ENCODE peak calls at places on chromosomes 1 and 21, in eight cellular contexts. T is T follicular helper cell; W is myocyte; U is activated CD4-positive, alpha-beta T cell treated with anti-CD3 and anti-CD28 coated beads, Interleukin-2, amount 50 U/mL, for 1 hour; X is activated gamma-delta T cell treated with Interleukin-2 at 50 U/mL for 16 hours; M is activated T-helper 1 cell treated with anti-CD3 and anti-CD28 coated beads, Interleukin-12 subunit alpha, Interleukin-12 subunit beta, Interleukin-2, Interleukin-4 antibody, amounts not matched to agents 30 ng/mL and 10 ng/mL and 1 ng/mL, durations not matched to agents 14 hours and 24 hours and 36 hours; A is psoas muscle; S is T-cell. H is an unnamed sample.
A peak's percentile ranks its signal among the peaks of the same experiment; 100 is the strongest.

GRCh38 chr1:234737915-234738314 is 127.9 kb upstream of the IRF2BP2 start:
- DNase-seq in W (no peak), A (no peak), M (no peak), U (no peak), X (no peak), T (no peak), S (no peak), H (no peak)

GRCh38 chr1:215568287-215568692 is 1.2 kb downstream of the KCTD3 start:
- DNase-seq in U (no peak), A (no peak), T (no peak), W (peak; percentile 47), X (no peak), M (no peak), S (no peak), H (peak; percentile 63)

GRCh38 chr21:44485254-44485793 is 30.0 kb downstream of the LRRC3 start:
- DNase-seq in T (peak; percentile 26), M (peak; percentile 8), U (peak; percentile 7), A (no peak), X (peak; percentile 23), W (no peak), S (peak; percentile 28), H (peak; percentile 51)

GRCh38 chr1:99858285-99858684 is 8.1 kb downstream of the AGL start:
- DNase-seq in T (no peak), U (no peak), W (no peak), X (no peak), M (no peak), S (no peak), A (no peak), H (no peak)

GRCh38 chr1:24193046-24193445 is 6.0 kb upstream of the IFNLR1 start:
- DNase-seq in A (no peak), W (peak; percentile 30), T (no peak), S (no peak), U (no peak), M (no peak), X (no peak), H (no peak)

GRCh38 chr1:83900530-83900929 is 98.4 kb downstream of the TTLL7 start:
- DNase-seq in S (no peak), W (no peak), M (no peak), A (no peak), U (no peak), X (no peak), T (no peak), H (no peak)

GRCh38 chr1:36153476-36153875 is 2.5 kb upstream of the MAP7D1 start:
- DNase-seq in X (no peak), W (no peak), U (no peak), S (no peak), M (no peak), A (no peak), T (no peak), H (no peak)

GRCh38 chr1:177959793-177960515 is 9.9 kb downstream of the SEC16B start:
- DNase-seq in S (no peak), T (no peak), U (no peak), A (no peak), M (no peak), X (no peak), W (peak; percentile 62), H (no peak)

GRCh38 chr1:223776075-223776814 is 63.9 kb downstream of the CAPN2 start:
- DNase-seq in T (no peak), X (peak; percentile 17), S (no peak), A (no peak), M (peak; percentile 11), W (peak; percentile 49), U (no peak), H (no peak)

GRCh38 chr21:42991992-42992740 is 17.8 kb downstream of the PKNOX1 start:
- DNase-seq in X (no peak), A (peak; percentile 61), S (no peak), W (peak; percentile 91), U (no peak), T (no peak), M (no peak), H (peak; percentile 49)

GRCh38 chr21:41777934-41778815 is 11.3 kb upstream of the RIPK4 start:
- DNase-seq in A (peak; percentile 86), S (no peak), T (no peak), U (no peak), M (no peak), X (no peak), W (peak; percentile 91), H (peak; percentile 85)